ENCODE peak calls at places on chromosomes 13 and 19, in four cellular contexts. One of them, this sample, is unnamed. For H3K27me3 and H3K4me1, the result is how much of the 10 kb centered on the place peaks cover.

GRCh38 chr13:111215081-111216047 is 100.3 kb downstream of the ARHGEF7 start:
- DNase-seq in hepatocyte: no peak
- DNase-seq in esophagus squamous epithelium: no peak
- DNase-seq in colonic mucosa: no peak
- DNase-seq in this sample: no peak

GRCh38 chr13:83220241-83220640 is 662.0 kb downstream of the SLITRK1 start:
- DNase-seq in colonic mucosa: no peak
- DNase-seq in hepatocyte: no peak
- DNase-seq in esophagus squamous epithelium: no peak
- DNase-seq in this sample: no peak

GRCh38 chr13:91544723-91545122 is 146.3 kb downstream of the GPC5 start:
- DNase-seq in colonic mucosa: no peak
- DNase-seq in hepatocyte: peak
- DNase-seq in esophagus squamous epithelium: no peak
- DNase-seq in this sample: no peak

GRCh38 chr19:31070676-31071075 is 278.6 kb downstream of the TSHZ3 start:
- DNase-seq in hepatocyte: no peak
- DNase-seq in esophagus squamous epithelium: no peak
- DNase-seq in colonic mucosa: no peak
- DNase-seq in this sample: no peak

GRCh38 chr13:99505814-99506269 is 4.6 kb downstream of the TM9SF2 start:
- DNase-seq in esophagus squamous epithelium: no peak
- DNase-seq in hepatocyte: no peak
- DNase-seq in colonic mucosa: no peak
- DNase-seq in this sample: no peak

GRCh38 chr19:36686365-36687213 is 823 bp upstream of the ZNF567 start:
- DNase-seq in hepatocyte: peak
- DNase-seq in colonic mucosa: no peak
- DNase-seq in esophagus squamous epithelium: no peak
- DNase-seq in this sample: no peak

GRCh38 chr19:6890938-6891337 is 3.6 kb downstream of the ADGRE1 start:
- DNase-seq in hepatocyte: no peak
- DNase-seq in colonic mucosa: no peak
- DNase-seq in esophagus squamous epithelium: no peak
- DNase-seq in this sample: no peak

GRCh38 chr13:73985789-73986188 is 148.4 kb downstream of the KLF12 start:
- DNase-seq in hepatocyte: no peak
- DNase-seq in esophagus squamous epithelium: no peak
- DNase-seq in colonic mucosa: no peak
- DNase-seq in this sample: no peak

GRCh38 chr13:44848956-44849748 is 140.1 kb downstream of the NUFIP1 start:
- DNase-seq in esophagus squamous epithelium: no peak
- DNase-seq in hepatocyte: no peak
- DNase-seq in colonic mucosa: no peak
- DNase-seq in this sample: no peak

GRCh38 chr19:8269724-8270123 is 38.4 kb downstream of the CD320 start:
- DNase-seq in colonic mucosa: no peak
- DNase-seq in hepatocyte: no peak
- DNase-seq in esophagus squamous epithelium: no peak
- DNase-seq in this sample: no peak

GRCh38 chr19:58474997-58475713 is 997 bp upstream of the ZNF446 start:
- DNase-seq in hepatocyte: no peak
- DNase-seq in esophagus squamous epithelium: no peak
- DNase-seq in colonic mucosa: no peak
- DNase-seq in this sample: no peak

GRCh38 chr19:29866011-29866410 is 54.2 kb downstream of the CCNE1 start:
- DNase-seq in colonic mucosa: no peak
- DNase-seq in esophagus squamous epithelium: no peak
- DNase-seq in hepatocyte: no peak
- DNase-seq in this sample: no peak

GRCh38 chr13:20608438-20609020 is 41.6 kb downstream of the IFT88 start:
- DNase-seq in hepatocyte: no peak
- DNase-seq in esophagus squamous epithelium: no peak
- DNase-seq in colonic mucosa: no peak
- DNase-seq in this sample: no peak

GRCh38 chr19:2150794-2151338 is 500 bp downstream of the AP3D1 start:
- DNase-seq in hepatocyte: peak
- DNase-seq in esophagus squamous epithelium: no peak
- DNase-seq in colonic mucosa: peak
- DNase-seq in this sample: no peak

GRCh38 chr19:35264281-35265125 is 4.3 kb upstream of the USF2 start:
- DNase-seq in colonic mucosa: no peak
- DNase-seq in hepatocyte: no peak
- DNase-seq in esophagus squamous epithelium: no peak
- DNase-seq in this sample: no peak

GRCh38 chr13:45178349-45179142 is 22.3 kb downstream of the KCTD4 start:
- DNase-seq in hepatocyte: peak
- DNase-seq in colonic mucosa: peak
- DNase-seq in esophagus squamous epithelium: no peak
- DNase-seq in this sample: no peak

GRCh38 chr19:41299755-41300089 is 10.2 kb upstream of the CCDC97 start:
- DNase-seq in hepatocyte: peak
- DNase-seq in colonic mucosa: no peak
- DNase-seq in esophagus squamous epithelium: no peak
- DNase-seq in this sample: peak

GRCh38 chr19:55354698-55355212 is at the start of gene COX6B2:
- DNase-seq in hepatocyte: no peak
- DNase-seq in colonic mucosa: no peak
- DNase-seq in esophagus squamous epithelium: no peak
- DNase-seq in this sample: no peak
- H3K27me3 ChIP-seq in hepatocyte: half or more
- H3K27me3 ChIP-seq in colonic mucosa: under half
- H3K27me3 ChIP-seq in esophagus squamous epithelium: half or more
- H3K27me3 ChIP-seq in this sample: under half

GRCh38 chr19:5106361-5106760 is 137.4 kb downstream of the KDM4B start:
- DNase-seq in colonic mucosa: no peak
- DNase-seq in esophagus squamous epithelium: no peak
- DNase-seq in hepatocyte: no peak
- DNase-seq in this sample: no peak
- H3K4me1 ChIP-seq in colonic mucosa: under half
- H3K4me1 ChIP-seq in esophagus squamous epithelium: under half
- H3K4me1 ChIP-seq in hepatocyte: under half
- H3K4me1 ChIP-seq in this sample: under half

GRCh38 chr19:50558039-50558438 is 10.2 kb downstream of the LRRC4B start:
- DNase-seq in hepatocyte: no peak
- DNase-seq in esophagus squamous epithelium: no peak
- DNase-seq in colonic mucosa: no peak
- DNase-seq in this sample: no peak
- H3K27me3 ChIP-seq in hepatocyte: under half
- H3K27me3 ChIP-seq in esophagus squamous epithelium: half or more
- H3K27me3 ChIP-seq in colonic mucosa: under half
- H3K27me3 ChIP-seq in this sample: under half

GRCh38 chr19:33559996-33560395 is 38.4 kb upstream of the PEPD start:
- DNase-seq in esophagus squamous epithelium: no peak
- DNase-seq in colonic mucosa: no peak
- DNase-seq in hepatocyte: no peak
- DNase-seq in this sample: no peak
- H3K4me1 ChIP-seq in esophagus squamous epithelium: under half
- H3K4me1 ChIP-seq in colonic mucosa: under half
- H3K4me1 ChIP-seq in hepatocyte: under half
- H3K4me1 ChIP-seq in this sample: under half

DNA sequence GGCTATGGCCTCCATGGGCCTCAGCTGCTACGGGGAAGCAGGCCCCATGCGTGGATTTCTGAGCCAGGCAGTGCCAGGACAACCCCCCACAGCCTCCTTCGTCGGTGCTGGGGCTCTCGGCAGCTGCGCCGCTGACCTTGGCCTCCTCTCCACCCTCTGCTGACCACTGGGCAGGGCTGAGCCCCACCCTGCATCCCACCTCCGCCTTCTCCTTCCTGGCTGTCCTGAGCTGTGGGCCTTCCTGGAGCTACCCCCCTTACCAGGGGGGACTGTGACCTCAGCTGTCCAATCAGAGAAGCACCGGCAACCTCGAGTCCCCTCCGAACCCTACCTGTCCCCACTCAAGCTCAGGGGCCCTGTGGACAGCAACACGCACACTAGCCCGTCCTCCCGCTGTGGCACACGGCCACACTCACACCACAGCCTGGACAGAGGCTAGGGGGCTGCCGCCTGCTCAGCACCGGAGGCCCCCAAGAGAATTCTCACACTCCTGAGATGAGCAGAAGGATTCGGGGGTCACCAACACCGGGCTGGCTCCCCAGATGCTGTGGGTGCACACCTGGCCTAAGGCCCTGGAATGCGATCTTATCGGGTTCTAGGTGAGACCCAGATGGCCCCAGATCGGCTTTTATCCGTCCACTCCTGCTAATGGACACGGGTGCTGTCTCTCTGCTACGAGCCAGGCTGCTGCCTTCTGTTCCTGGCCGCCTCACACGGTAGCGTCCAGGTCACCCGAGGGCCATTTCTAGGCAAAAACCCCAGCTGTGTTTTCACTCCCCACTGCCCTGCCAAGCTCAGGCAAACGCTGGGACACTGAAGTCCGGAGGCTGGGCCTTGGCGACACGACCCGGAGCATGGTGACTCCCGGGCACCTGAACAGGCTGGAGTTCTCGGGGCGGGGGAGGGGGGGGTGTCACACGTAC is 32.5 kb upstream of the CACTIN start:
- DNase-seq in esophagus squamous epithelium: no peak
- DNase-seq in hepatocyte: no peak
- DNase-seq in colonic mucosa: no peak
- DNase-seq in this sample: no peak
- H3K27me3 ChIP-seq in esophagus squamous epithelium: under half
- H3K27me3 ChIP-seq in hepatocyte: under half
- H3K27me3 ChIP-seq in colonic mucosa: under half
- H3K27me3 ChIP-seq in this sample: under half

GRCh38 chr19:38700350-38700932 is 43.8 kb downstream of the CAPN12 start:
- DNase-seq in hepatocyte: no peak
- DNase-seq in esophagus squamous epithelium: no peak
- DNase-seq in colonic mucosa: no peak
- DNase-seq in this sample: no peak

GRCh38 chr19:38698225-38699026 is 45.8 kb downstream of the CAPN12 start:
- DNase-seq in esophagus squamous epithelium: no peak
- DNase-seq in colonic mucosa: no peak
- DNase-seq in hepatocyte: no peak
- DNase-seq in this sample: no peak

GRCh38 chr19:38700933-38701454 is 43.3 kb downstream of the CAPN12 start:
- DNase-seq in hepatocyte: no peak
- DNase-seq in colonic mucosa: no peak
- DNase-seq in esophagus squamous epithelium: no peak
- DNase-seq in this sample: no peak

GRCh38 chr19:38699027-38699346 is 45.3 kb downstream of the CAPN12 start:
- DNase-seq in colonic mucosa: no peak
- DNase-seq in esophagus squamous epithelium: no peak
- DNase-seq in hepatocyte: no peak
- DNase-seq in this sample: no peak

DNA sequence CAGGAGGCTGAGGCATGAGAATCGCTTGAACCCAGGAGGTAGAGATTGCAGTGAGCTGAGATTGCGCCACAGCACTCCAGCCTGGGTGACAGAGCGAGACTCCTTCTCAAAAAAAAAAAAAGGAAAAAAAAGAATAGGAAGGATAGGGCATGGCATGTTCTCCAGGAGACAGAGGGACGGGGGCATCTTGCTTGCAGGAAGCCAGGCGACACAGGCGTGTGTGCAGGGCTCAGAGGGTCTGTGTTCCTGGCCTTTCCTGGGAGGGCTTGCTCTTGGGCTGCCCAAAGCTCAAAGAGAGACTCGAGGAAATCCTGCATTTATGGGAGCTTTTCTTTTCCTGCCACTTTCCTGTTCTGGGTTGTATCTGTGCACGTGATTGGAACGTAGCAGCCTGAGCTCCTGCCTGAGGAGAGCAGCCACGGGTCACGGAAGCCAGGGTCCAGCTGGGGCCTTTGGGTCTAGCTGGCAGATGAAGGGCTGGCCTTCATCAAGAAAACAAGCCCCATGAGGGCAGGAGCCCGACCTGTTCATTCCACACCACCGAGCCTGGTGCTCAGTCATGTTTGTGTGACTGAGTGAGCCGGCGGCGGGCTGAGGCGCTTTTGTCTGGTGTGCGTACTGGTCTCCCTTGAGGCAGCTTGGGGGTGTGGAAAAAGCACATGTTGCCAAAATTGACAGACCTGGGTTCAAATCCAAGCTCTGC is 44.5 kb downstream of the CAPN12 start:
- DNase-seq in hepatocyte: no peak
- DNase-seq in esophagus squamous epithelium: no peak
- DNase-seq in colonic mucosa: no peak
- DNase-seq in this sample: no peak
- H3K4me1 ChIP-seq in hepatocyte: half or more
- H3K4me1 ChIP-seq in esophagus squamous epithelium: half or more
- H3K4me1 ChIP-seq in colonic mucosa: under half
- H3K4me1 ChIP-seq in this sample: under half

This sample was measured in CD8-positive, alpha-beta memory T cell.